ENCODE peak calls at places on chromosomes 13 and 19, in six cellular contexts. D, C, F, J, A and X are unnamed samples.

GRCh38 chr13:70087247-70087646 is 20.4 kb upstream of the ATXN8OS start:
- DNase-seq in D (no peak), C (no peak), F (no peak), J (peak; percentile 75), A (no peak), X (no peak)

GRCh38 chr13:40283666-40284065 is 382.8 kb downstream of the FOXO1 start:
- DNase-seq in D (no peak), C (no peak), F (no peak), J (no peak), A (no peak), X (no peak)

GRCh38 chr19:32168606-32169005 is 176.8 kb upstream of the ZNF507 start:
- DNase-seq in D (no peak), C (no peak), F (no peak), J (no peak), A (no peak), X (no peak)

GRCh38 chr19:3368848-3369336 is 2.5 kb downstream of the NFIC start:
- DNase-seq in D (no peak), C (peak; percentile 42), F (no peak), J (no peak), A (no peak), X (no peak)

GRCh38 chr19:41799444-41800000 is 3.1 kb downstream of the CEACAM3 start:
- DNase-seq in D (no peak), C (no peak), F (no peak), J (no peak), A (no peak), X (no peak)

GRCh38 chr13:111911141-111911720 is 155.7 kb upstream of the SOX1 start:
- DNase-seq in D (no peak), C (no peak), F (no peak), J (no peak), A (no peak), X (no peak)

GRCh38 chr19:19475845-19476828 is 39.2 kb downstream of the TSSK6 start:
- DNase-seq in D (no peak), C (no peak), F (no peak), J (no peak), A (no peak), X (no peak)

GRCh38 chr13:80276371-80277289 is 64.3 kb downstream of the SPRY2 start:
- DNase-seq in D (no peak), C (peak; percentile 10), F (no peak), J (peak; percentile 77), A (no peak), X (no peak)

GRCh38 chr19:44604241-44604640 is 9.1 kb upstream of the IGSF23 start:
- DNase-seq in D (no peak), C (no peak), F (no peak), J (no peak), A (no peak), X (no peak)

GRCh38 chr19:6056801-6057650 is 53.3 kb downstream of the RFX2 start:
- DNase-seq in D (peak; percentile 99), C (peak; percentile 80), F (no peak), J (no peak), A (no peak), X (no peak)

GRCh38 chr19:3075605-3076431 is 13.5 kb upstream of the TLE5 start:
- DNase-seq in D (no peak), C (peak; percentile 74), F (peak; percentile 44), J (no peak), A (no peak), X (no peak)